ENCODE peak calls at places on chromosomes 2 and 18, in eight cellular contexts. O is fibroblast of lung, K is IMR-90, S is endothelial cell of umbilical vein, W is GM23248, T is heart right ventricle, C is A549, G is HCT116. A is an unnamed sample. For H3K4me1, the result is how much of the 10 kb centered on the place peaks cover.

GRCh38 chr2:9549420-9549819 is 6.2 kb downstream of the ADAM17 start:
- DNase-seq in O (no peak), K (no peak), S (no peak), W (no peak), T (no peak), C (no peak), G (no peak), A (no peak)

GRCh38 chr18:71036783-71037182 is 747.9 kb downstream of the SOCS6 start:
- DNase-seq in O (no peak), K (peak), S (peak), W (peak), T (no peak), C (no peak), G (no peak), A (no peak)

GRCh38 chr2:203548887-203549286 is 13.8 kb upstream of the RAPH1 start:
- DNase-seq in O (no peak), K (no peak), S (no peak), W (no peak), T (no peak), C (no peak), G (no peak), A (no peak)

GRCh38 chr18:66511810-66512209 is 92.1 kb downstream of the CDH19 start:
- DNase-seq in O (no peak), K (no peak), S (peak), W (no peak), T (no peak), C (no peak), G (no peak), A (no peak)

GRCh38 chr18:9333441-9334350 is 877 bp upstream of the TWSG1 start:
- DNase-seq in O (no peak), K (no peak), S (peak), W (peak), T (no peak), C (peak), G (no peak), A (peak)

GRCh38 chr2:113157897-113158753 is 15.6 kb upstream of the PSD4 start:
- DNase-seq in O (peak), K (peak), S (peak), W (peak), T (no peak), C (no peak), G (no peak), A (no peak)

GRCh38 chr2:23393722-23394121 is 8.7 kb downstream of the KLHL29 start:
- DNase-seq in O (no peak), K (no peak), S (no peak), W (no peak), T (no peak), C (no peak), G (no peak), A (no peak)

GRCh38 chr18:68893396-68893795 is 95.5 kb downstream of the CCDC102B start:
- DNase-seq in O (no peak), K (no peak), S (no peak), W (no peak), T (no peak), C (no peak), G (no peak), A (no peak)

GRCh38 chr18:62933261-62933887 is 218.0 kb downstream of the PHLPP1 start:
- DNase-seq in O (no peak), K (no peak), S (no peak), W (no peak), T (no peak), C (no peak), G (no peak), A (no peak)

GRCh38 chr18:3665187-3665586 is 215.2 kb downstream of the TGIF1 start:
- DNase-seq in O (no peak), K (no peak), S (no peak), W (no peak), T (no peak), C (no peak), G (no peak), A (no peak)

GRCh38 chr2:69366-70344 is 23.4 kb upstream of the FAM110C start:
- DNase-seq in O (no peak), K (no peak), S (no peak), W (no peak), T (no peak), C (no peak), G (no peak), A (no peak)

GRCh38 chr2:168208652-168209051 is 38.7 kb downstream of the STK39 start:
- DNase-seq in O (no peak), K (no peak), S (no peak), W (no peak), T (no peak), C (no peak), G (no peak), A (no peak)

GRCh38 chr2:230457073-230457768 is 41.2 kb downstream of the SP100 start:
- DNase-seq in O (no peak), K (no peak), S (no peak), W (no peak), T (no peak), C (no peak), G (no peak), A (no peak)

GRCh38 chr2:28394331-28394877 is 1.7 kb downstream of the FOSL2 start:
- DNase-seq in O (peak), K (peak), S (peak), W (peak), T (peak), C (no peak), G (no peak), A (peak)

GRCh38 chr2:11368059-11368572 is 23.7 kb upstream of the ROCK2 start:
- DNase-seq in O (peak), K (no peak), S (peak), W (peak), T (peak), C (no peak), G (no peak), A (peak)

GRCh38 chr2:2547451-2547850 is 216.4 kb upstream of the MYT1L start:
- DNase-seq in O (no peak), K (no peak), S (no peak), W (no peak), T (no peak), C (no peak), G (no peak), A (no peak)

GRCh38 chr2:29309090-29310054 is 194.2 kb downstream of the CLIP4 start:
- DNase-seq in O (peak), K (peak), S (peak), W (peak), T (peak), C (peak), G (peak), A (peak)

GRCh38 chr2:240433973-240434727 is 1.3 kb upstream of the GPC1 start:
- DNase-seq in O (peak), K (peak), S (peak), W (peak), T (no peak), C (peak), G (peak), A (peak)

GRCh38 chr2:150101947-150102346 is 385.5 kb downstream of the RND3 start:
- DNase-seq in O (peak), K (peak), S (peak), W (no peak), T (no peak), C (no peak), G (no peak), A (no peak)

GRCh38 chr2:50448556-50448955 is 583.4 kb downstream of the NRXN1 start:
- DNase-seq in O (no peak), K (no peak), S (no peak), W (no peak), T (no peak), C (no peak), G (no peak), A (no peak)

GRCh38 chr2:38154395-38154794 is 78.4 kb upstream of the CYP1B1 start:
- DNase-seq in O (no peak), K (no peak), S (no peak), W (no peak), T (no peak), C (no peak), G (no peak), A (no peak)

GRCh38 chr2:227154976-227155375 is 9.0 kb downstream of the COL4A4 start:
- DNase-seq in O (no peak), K (peak), S (no peak), W (peak), T (peak), C (no peak), G (no peak), A (no peak)

GRCh38 chr2:149566652-149567051 is 20.9 kb downstream of the MMADHC start:
- DNase-seq in O (no peak), K (no peak), S (no peak), W (peak), T (no peak), C (no peak), G (no peak), A (no peak)

GRCh38 chr2:202723746-202724145 is 89.0 kb downstream of the FAM117B start:
- DNase-seq in O (no peak), K (no peak), S (no peak), W (no peak), T (no peak), C (no peak), G (no peak), A (no peak)

GRCh38 chr2:215950009-215950408 is 63.3 kb downstream of the MREG start:
- DNase-seq in O (peak), K (peak), S (peak), W (peak), T (no peak), C (peak), G (peak), A (peak)

GRCh38 chr2:227370791-227371312 is 8.3 kb downstream of the TM4SF20 start:
- DNase-seq in O (peak), K (peak), S (no peak), W (peak), T (peak), C (no peak), G (no peak), A (no peak)

GRCh38 chr2:147530033-147530432 is 314.8 kb upstream of the ACVR2A start:
- DNase-seq in O (no peak), K (no peak), S (no peak), W (no peak), T (no peak), C (no peak), G (no peak), A (no peak)

GRCh38 chr2:203812294-203813221 is 55.0 kb upstream of the CTLA4 start:
- DNase-seq in O (no peak), K (no peak), S (no peak), W (no peak), T (no peak), C (no peak), G (no peak), A (no peak)

GRCh38 chr2:132557694-132558093 is 112.3 kb downstream of the LYPD1 start:
- DNase-seq in O (no peak), K (no peak), S (no peak), W (no peak), T (no peak), C (no peak), G (no peak), A (no peak)

GRCh38 chr2:118492335-118492734 is 355.1 kb downstream of the EN1 start:
- DNase-seq in O (peak), K (peak), S (peak), W (no peak), T (no peak), C (no peak), G (peak), A (no peak)

GRCh38 chr2:241796209-241796608 is 12.8 kb upstream of the NEU4 start:
- DNase-seq in O (no peak), K (no peak), S (no peak), W (no peak), T (no peak), C (no peak), G (no peak), A (no peak)

GRCh38 chr2:96887419-96888081 is 17.7 kb upstream of the SEMA4C start:
- DNase-seq in O (peak), K (no peak), S (no peak), W (peak), T (no peak), C (no peak), G (no peak), A (no peak)
- H3K4me1 ChIP-seq in O (under half), K (under half), S (under half), W (under half), T (half or more), C (under half), G (under half), A (under half)

GRCh38 chr18:29123706-29124530 is 947.0 kb upstream of the CDH2 start:
- DNase-seq in O (peak), K (no peak), S (peak), W (peak), T (no peak), C (no peak), G (no peak), A (no peak)
- H3K4me3 ChIP-seq in O (peak), K (no peak), S (no peak), W (no peak), T (no peak), C (no peak), G (no peak), A (no peak)

GRCh38 chr2:7009207-7009911 is 92.1 kb downstream of the RNF144A start:
- DNase-seq in O (no peak), K (no peak), S (no peak), W (peak), T (no peak), C (no peak), G (no peak), A (no peak)
- H3K4me1 ChIP-seq in O (under half), K (under half), S (under half), W (under half), T (half or more), C (under half), G (under half), A (under half)

GRCh38 chr2:181953773-181954537 is 31.7 kb upstream of the PPP1R1C start:
- DNase-seq in O (peak), K (peak), S (peak), W (peak), T (peak), C (peak), G (peak), A (no peak)
- H3K4me3 ChIP-seq in O (no peak), K (no peak), S (peak), W (peak), T (peak), C (peak), G (peak), A (no peak)

GRCh38 chr2:54667726-54668650 is 55.5 kb upstream of the EML6 start:
- DNase-seq in O (no peak), K (no peak), S (no peak), W (no peak), T (no peak), C (no peak), G (no peak), A (no peak)
- H3K4me1 ChIP-seq in O (under half), K (under half), S (under half), W (half or more), T (half or more), C (under half), G (under half), A (under half)

DNA sequence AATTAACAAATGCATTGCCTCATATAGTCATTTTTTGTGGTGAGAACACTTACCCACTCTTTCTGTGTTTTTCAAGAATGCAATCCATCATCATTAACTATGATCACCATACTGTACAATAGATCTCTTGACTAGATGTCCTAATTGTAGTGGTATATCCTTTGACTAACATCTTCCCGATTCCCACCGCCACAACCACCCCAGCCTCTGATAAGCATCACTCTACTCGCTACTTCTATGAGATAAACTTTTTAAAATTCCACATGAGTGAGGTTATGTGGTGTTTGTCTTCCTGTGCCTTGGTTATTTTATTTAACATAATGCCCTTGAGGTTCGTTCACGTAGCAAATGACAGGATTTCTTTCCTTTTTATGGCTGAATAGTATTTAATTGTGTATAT is 6.6 kb downstream of the VWA3B start:
- DNase-seq in O (no peak), K (no peak), S (no peak), W (no peak), T (no peak), C (no peak), G (no peak), A (no peak)
- H3K4me3 ChIP-seq in O (no peak), K (no peak), S (no peak), W (no peak), T (no peak), C (no peak), G (no peak), A (no peak)

DNA sequence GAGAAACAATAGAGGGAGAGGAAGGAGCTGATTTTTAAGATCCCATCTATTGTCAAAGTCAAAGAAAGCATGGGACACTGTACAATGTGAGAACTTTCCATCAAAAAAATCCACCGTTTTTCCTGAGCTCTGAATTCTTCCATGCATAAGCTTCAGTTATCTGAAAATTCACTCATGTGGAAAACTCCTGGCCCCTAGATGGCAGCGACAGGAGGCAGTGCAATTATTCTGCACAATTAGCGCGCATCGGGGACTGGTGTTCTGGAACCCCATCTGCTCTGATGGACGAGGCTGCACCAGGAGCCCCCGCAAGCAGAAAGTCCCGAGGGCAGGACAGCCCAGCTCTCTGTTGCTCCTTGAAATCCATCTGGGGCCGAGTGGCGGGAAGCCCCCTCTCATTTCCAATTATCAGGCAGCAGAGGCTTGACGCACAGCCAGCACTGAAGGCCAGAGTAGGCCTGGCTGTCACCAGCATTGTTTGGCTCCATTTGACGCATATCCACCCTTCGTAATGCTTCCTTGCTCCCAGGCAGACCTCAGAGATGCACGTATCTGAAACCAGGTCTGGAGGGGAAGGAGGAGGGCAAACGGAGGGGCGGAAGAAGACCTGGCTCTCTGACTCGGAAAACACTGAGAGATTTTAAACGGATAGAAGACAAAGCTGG is 70.0 kb downstream of the TNS1 start:
- DNase-seq in O (no peak), K (no peak), S (peak), W (peak), T (peak), C (no peak), G (no peak), A (no peak)
- H3K4me1 ChIP-seq in O (half or more), K (half or more), S (under half), W (half or more), T (half or more), C (half or more), G (under half), A (under half)

GRCh38 chr2:46540496-46541342 is 61.4 kb downstream of the TMEM247 start:
- DNase-seq in O (peak), K (peak), S (peak), W (peak), T (peak), C (peak), G (no peak), A (peak)
- H3K4me3 ChIP-seq in O (no peak), K (no peak), S (no peak), W (no peak), T (no peak), C (peak), G (peak), A (peak)

A was measured in SJCRH30.